ENCODE peak calls at places on chromosomes 4 and X, in nine cellular contexts. H, P, X, A, F, C, O, Q and G are unnamed samples.

GRCh38 chr4:51923343-51923742 is 80.4 kb downstream of the DCUN1D4 start:
- DNase-seq in H (no peak), P (no peak), X (no peak), A (no peak), F (no peak), C (no peak), O (no peak), Q (no peak), G (no peak)

GRCh38 chr4:25377572-25377882 is 464 bp downstream of the ANAPC4 start:
- DNase-seq in H (no peak), P (no peak), X (no peak), A (no peak), F (no peak), C (no peak), O (no peak), Q (no peak), G (no peak)

GRCh38 chr4:180437601-180438000 is 1805.6 kb upstream of the TENM3 start:
- DNase-seq in H (no peak), P (no peak), X (no peak), A (no peak), F (no peak), C (peak), O (no peak), Q (no peak), G (no peak)

GRCh38 chrX:112961981-112962380 is 121.3 kb upstream of the AMOT start:
- DNase-seq in H (no peak), P (no peak), X (no peak), A (peak), F (peak), C (peak), O (no peak), Q (no peak), G (no peak)

GRCh38 chr4:473575-474457 is 25.1 kb downstream of the ZNF721 start:
- DNase-seq in H (peak), P (peak), X (peak), A (peak), F (peak), C (peak), O (peak), Q (peak), G (peak)

GRCh38 chr4:73669410-73670183 is 49.4 kb upstream of the RASSF6 start:
- DNase-seq in H (no peak), P (no peak), X (no peak), A (no peak), F (no peak), C (no peak), O (no peak), Q (no peak), G (no peak)

GRCh38 chr4:14176613-14177012 is 549.1 kb upstream of the BOD1L1 start:
- DNase-seq in H (no peak), P (no peak), X (no peak), A (no peak), F (no peak), C (no peak), O (no peak), Q (no peak), G (no peak)

GRCh38 chr4:69800599-69800998 is 40.2 kb upstream of the SULT1B1 start:
- DNase-seq in H (peak), P (no peak), X (no peak), A (no peak), F (no peak), C (peak), O (no peak), Q (no peak), G (no peak)

GRCh38 chrX:40299502-40300118 is 201.9 kb upstream of the BCOR start:
- DNase-seq in H (no peak), P (no peak), X (no peak), A (no peak), F (no peak), C (no peak), O (no peak), Q (no peak), G (no peak)

GRCh38 chrX:110646386-110646785 is 149.2 kb downstream of the CHRDL1 start:
- DNase-seq in H (no peak), P (no peak), X (no peak), A (no peak), F (no peak), C (no peak), O (no peak), Q (no peak), G (no peak)

GRCh38 chrX:50072110-50072509 is 128.7 kb downstream of the AKAP4 start:
- DNase-seq in H (no peak), P (no peak), X (no peak), A (no peak), F (no peak), C (no peak), O (no peak), Q (no peak), G (no peak)

GRCh38 chrX:1727531-1728027 is 112.7 kb downstream of the ASMT start:
- DNase-seq in H (peak), P (no peak), X (no peak), A (peak), F (peak), C (peak), O (no peak), Q (no peak), G (peak)

GRCh38 chr4:169164669-169165415 is 105.9 kb downstream of the SH3RF1 start:
- DNase-seq in H (peak), P (peak), X (no peak), A (no peak), F (no peak), C (peak), O (no peak), Q (no peak), G (no peak)

GRCh38 chr4:123200417-123200945 is 196.1 kb upstream of the SPRY1 start:
- DNase-seq in H (no peak), P (no peak), X (no peak), A (no peak), F (no peak), C (peak), O (no peak), Q (no peak), G (no peak)

GRCh38 chr4:48315728-48316630 is 25.4 kb upstream of the SLAIN2 start:
- DNase-seq in H (peak), P (peak), X (peak), A (peak), F (peak), C (peak), O (peak), Q (peak), G (peak)

GRCh38 chrX:123959281-123960063 is 2.0 kb upstream of the STAG2 start:
- DNase-seq in H (peak), P (peak), X (peak), A (peak), F (peak), C (no peak), O (peak), Q (peak), G (no peak)

GRCh38 chrX:45497290-45497689 is 296.6 kb upstream of the DIPK2B start:
- DNase-seq in H (peak), P (no peak), X (no peak), A (no peak), F (no peak), C (no peak), O (no peak), Q (no peak), G (no peak)

GRCh38 chrX:41984628-41985027 is 61.3 kb upstream of the CASK start:
- DNase-seq in H (peak), P (no peak), X (no peak), A (peak), F (no peak), C (peak), O (no peak), Q (no peak), G (peak)

GRCh38 chr4:165580379-165580905 is 201.6 kb downstream of the CPE start:
- DNase-seq in H (peak), P (peak), X (no peak), A (peak), F (no peak), C (peak), O (no peak), Q (no peak), G (peak)

GRCh38 chr4:3805731-3806130 is 39.5 kb downstream of the ADRA2C start:
- DNase-seq in H (no peak), P (no peak), X (no peak), A (no peak), F (no peak), C (no peak), O (no peak), Q (no peak), G (no peak)

GRCh38 chrX:108072746-108073145 is 18.6 kb downstream of the PSMD10 start:
- DNase-seq in H (peak), P (peak), X (no peak), A (no peak), F (no peak), C (peak), O (no peak), Q (no peak), G (no peak)

GRCh38 chrX:56763556-56764152 is 34.6 kb downstream of the NBDY start:
- DNase-seq in H (no peak), P (no peak), X (no peak), A (no peak), F (no peak), C (peak), O (peak), Q (peak), G (no peak)

GRCh38 chrX:40278340-40279090 is 180.8 kb upstream of the BCOR start:
- DNase-seq in H (no peak), P (peak), X (no peak), A (peak), F (no peak), C (peak), O (no peak), Q (no peak), G (no peak)

GRCh38 chr4:20432098-20432497 is 180.4 kb downstream of the SLIT2 start:
- DNase-seq in H (peak), P (peak), X (no peak), A (peak), F (no peak), C (peak), O (no peak), Q (peak), G (no peak)

GRCh38 chr4:148510211-148510610 is 68.0 kb upstream of the NR3C2 start:
- DNase-seq in H (no peak), P (no peak), X (no peak), A (no peak), F (no peak), C (no peak), O (no peak), Q (no peak), G (no peak)

GRCh38 chrX:16643160-16643559 is 6.8 kb upstream of the S100G start:
- DNase-seq in H (peak), P (peak), X (no peak), A (no peak), F (peak), C (peak), O (no peak), Q (no peak), G (no peak)

GRCh38 chr4:32930700-32931099 is 2210.5 kb downstream of the PCDH7 start:
- DNase-seq in H (no peak), P (no peak), X (no peak), A (no peak), F (no peak), C (no peak), O (no peak), Q (no peak), G (no peak)
- H3K4me2 ChIP-seq in H (no peak), P (no peak), X (no peak), A (no peak), F (no peak), C (no peak), O (no peak), Q (no peak), G (no peak)

DNA sequence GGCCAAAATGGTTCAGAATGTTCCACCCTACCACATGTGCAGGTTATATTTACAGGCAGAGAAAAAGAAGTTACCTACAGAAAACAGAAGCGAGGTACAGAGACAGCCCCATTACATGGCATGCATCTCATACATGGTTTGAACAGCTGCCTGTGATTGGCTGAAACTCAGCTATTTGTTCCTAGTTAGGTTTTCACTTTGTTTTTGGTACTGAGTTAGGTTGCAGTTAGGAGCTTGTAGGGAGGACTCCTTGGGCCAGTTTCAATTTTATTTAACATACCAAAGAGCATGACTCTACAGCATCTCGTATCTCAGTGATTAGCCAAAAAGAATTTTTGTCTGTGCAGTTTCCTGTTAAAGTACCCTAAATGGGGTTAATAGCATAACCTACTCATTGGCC is 392.0 kb downstream of the MAPK10 start:
- DNase-seq in H (peak), P (no peak), X (no peak), A (no peak), F (no peak), C (peak), O (no peak), Q (no peak), G (no peak)
- H3K4me2 ChIP-seq in H (peak), P (no peak), X (no peak), A (no peak), F (no peak), C (peak), O (no peak), Q (no peak), G (no peak)

DNA sequence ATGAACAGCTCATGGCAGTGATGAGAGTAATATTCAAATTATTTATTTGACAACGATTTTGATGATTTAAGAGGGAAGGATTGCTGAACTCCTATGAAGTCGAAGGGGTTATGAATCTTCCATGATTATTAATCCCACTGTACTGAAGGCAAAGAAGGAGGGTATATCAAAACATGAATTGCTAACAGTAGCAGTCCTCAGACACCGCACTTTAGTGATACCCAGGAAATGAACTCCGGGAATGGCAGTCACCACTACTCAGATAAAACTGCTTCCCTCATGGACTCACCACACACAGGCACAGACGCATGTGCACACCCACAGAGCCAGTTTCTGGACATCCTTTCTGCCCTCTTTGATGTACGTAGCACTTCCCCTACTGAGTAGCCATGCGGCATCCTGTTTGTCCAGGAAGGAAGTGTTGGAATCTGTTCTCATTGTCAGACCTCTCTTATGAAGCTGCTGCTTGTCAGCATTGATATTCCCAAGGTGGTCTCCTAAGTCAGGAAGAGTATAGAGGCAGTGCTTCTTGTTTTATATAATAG is 95.7 kb downstream of the DCLK2 start:
- DNase-seq in H (no peak), P (no peak), X (no peak), A (no peak), F (no peak), C (peak), O (no peak), Q (no peak), G (no peak)
- H3K4me2 ChIP-seq in H (no peak), P (no peak), X (no peak), A (no peak), F (no peak), C (peak), O (no peak), Q (no peak), G (no peak)

GRCh38 chr4:112633477-112634235 is 3.1 kb downstream of the ZGRF1 start:
- DNase-seq in H (peak), P (peak), X (peak), A (peak), F (no peak), C (peak), O (peak), Q (peak), G (peak)
- H3K4me2 ChIP-seq in H (peak), P (no peak), X (peak), A (no peak), F (no peak), C (peak), O (no peak), Q (peak), G (no peak)

GRCh38 chr4:10730019-10730418 is 45.5 kb upstream of the CLNK start:
- DNase-seq in H (no peak), P (no peak), X (no peak), A (no peak), F (no peak), C (no peak), O (no peak), Q (no peak), G (no peak)

GRCh38 chr4:10729366-10729765 is 44.8 kb upstream of the CLNK start:
- DNase-seq in H (no peak), P (no peak), X (no peak), A (no peak), F (no peak), C (no peak), O (no peak), Q (no peak), G (no peak)

GRCh38 chr4:10730590-10730989 is 46.0 kb upstream of the CLNK start:
- DNase-seq in H (no peak), P (no peak), X (no peak), A (no peak), F (no peak), C (no peak), O (no peak), Q (no peak), G (no peak)

GRCh38 chr4:10727140-10727880 is 42.7 kb upstream of the CLNK start:
- DNase-seq in H (no peak), P (no peak), X (no peak), A (no peak), F (no peak), C (no peak), O (no peak), Q (no peak), G (no peak)

GRCh38 chr4:10728016-10728415 is 43.4 kb upstream of the CLNK start:
- DNase-seq in H (no peak), P (no peak), X (no peak), A (no peak), F (no peak), C (no peak), O (no peak), Q (no peak), G (no peak)
- H3K4me2 ChIP-seq in H (no peak), P (no peak), X (no peak), A (no peak), F (no peak), C (no peak), O (no peak), Q (no peak), G (no peak)

DNA sequence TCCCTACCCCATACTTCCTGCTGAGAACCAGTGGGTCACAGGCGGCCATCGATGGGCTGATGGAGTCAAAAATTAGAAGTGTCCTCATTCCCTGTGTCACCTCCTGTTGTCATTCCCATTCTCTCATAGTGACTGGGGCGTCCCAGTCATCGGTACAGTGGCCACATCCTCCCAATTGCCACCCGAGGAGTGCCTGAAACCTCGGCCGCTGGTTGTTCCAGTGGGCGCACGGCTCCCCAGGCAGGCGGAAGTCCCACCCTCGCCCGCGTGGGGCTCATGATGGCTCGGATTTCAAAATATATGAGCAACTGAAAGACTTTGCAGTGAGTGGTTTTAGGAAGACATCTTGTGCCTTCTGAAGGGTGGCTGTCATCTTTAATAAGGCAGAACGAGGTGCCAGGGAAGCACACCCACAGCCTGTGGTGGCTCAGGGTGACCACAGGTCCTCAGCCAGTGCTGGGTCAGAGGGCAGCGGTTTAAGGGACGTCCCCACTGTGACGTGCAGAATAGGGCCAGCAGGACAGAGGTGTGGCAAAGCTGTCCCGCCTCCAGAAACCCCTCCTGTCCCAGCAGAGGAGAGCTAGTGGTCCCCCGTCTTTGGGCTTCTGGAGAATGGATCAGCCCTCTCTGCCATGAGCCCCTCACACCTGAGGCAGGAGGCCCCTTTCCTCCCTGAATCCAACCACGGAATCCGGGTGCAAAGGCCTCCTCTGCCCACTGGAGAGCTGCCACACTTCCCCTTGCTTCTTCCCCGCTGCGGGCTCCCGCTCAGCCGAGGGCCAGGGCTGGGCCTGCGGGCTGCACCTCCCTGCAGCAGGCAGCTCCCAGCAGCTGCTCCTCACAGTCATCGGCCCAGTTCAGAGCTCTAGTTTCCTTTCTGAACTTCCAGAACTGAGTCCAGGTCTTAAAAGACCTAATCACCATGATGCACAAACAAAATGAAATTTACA is 90.4 kb downstream of the ABLIM2 start:
- DNase-seq in H (no peak), P (no peak), X (no peak), A (no peak), F (no peak), C (no peak), O (no peak), Q (no peak), G (no peak)
- H3K4me2 ChIP-seq in H (no peak), P (no peak), X (no peak), A (no peak), F (no peak), C (no peak), O (no peak), Q (no peak), G (no peak)

GRCh38 chr4:5724377-5724776 is 13.4 kb downstream of the EVC start:
- DNase-seq in H (peak), P (peak), X (no peak), A (no peak), F (no peak), C (peak), O (no peak), Q (no peak), G (no peak)

GRCh38 chr4:5720157-5720850 is 9.3 kb downstream of the EVC start:
- DNase-seq in H (no peak), P (no peak), X (no peak), A (no peak), F (no peak), C (no peak), O (no peak), Q (no peak), G (no peak)

GRCh38 chr4:5721923-5722322 is 10.9 kb downstream of the EVC start:
- DNase-seq in H (no peak), P (no peak), X (no peak), A (no peak), F (no peak), C (no peak), O (no peak), Q (no peak), G (no peak)

GRCh38 chr4:5720980-5721379 is 10.0 kb downstream of the EVC start:
- DNase-seq in H (no peak), P (no peak), X (no peak), A (no peak), F (no peak), C (no peak), O (no peak), Q (no peak), G (no peak)

DNA sequence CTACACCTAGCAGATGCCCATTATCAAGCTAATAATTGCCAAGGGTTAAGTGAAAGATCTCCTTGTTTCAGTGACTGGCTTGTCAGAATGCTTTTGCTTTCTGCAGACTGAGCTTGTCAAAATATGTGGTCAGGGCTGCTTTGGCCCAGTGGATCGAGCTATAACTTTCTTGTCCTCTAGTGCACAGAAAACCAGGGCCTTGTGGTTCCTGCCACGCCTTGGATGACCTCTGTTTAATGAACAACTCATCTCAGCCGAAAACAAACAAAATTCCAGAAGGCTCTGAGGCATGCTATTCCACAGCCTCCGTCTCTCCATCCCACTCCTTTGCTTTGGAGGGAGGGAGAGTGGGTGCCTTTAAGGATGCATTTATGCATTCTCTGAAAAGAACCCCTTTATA is 11.3 kb downstream of the EVC start:
- DNase-seq in H (peak), P (peak), X (no peak), A (peak), F (no peak), C (peak), O (no peak), Q (no peak), G (no peak)
- H3K4me2 ChIP-seq in H (peak), P (no peak), X (no peak), A (peak), F (no peak), C (peak), O (no peak), Q (no peak), G (no peak)

GRCh38 chrX:153900806-153901752 is 3.4 kb upstream of the AVPR2 start:
- DNase-seq in H (peak), P (peak), X (peak), A (peak), F (peak), C (peak), O (peak), Q (peak), G (no peak)
- H3K4me2 ChIP-seq in H (peak), P (no peak), X (peak), A (no peak), F (peak), C (peak), O (no peak), Q (no peak), G (peak)